ENCODE peak calls at places on chromosomes 2 and 18, in nine cellular contexts. One of them, this sample, is unnamed.
A peak's percentile ranks its signal among the peaks of the same experiment; 100 is the strongest.

GRCh38 chr2:64325852-64326577 is 127.9 kb upstream of the LGALSL start:
- DNase-seq in Calu3: no peak
- DNase-seq in endodermal cell: no peak
- DNase-seq in Panc1: no peak
- DNase-seq in RWPE1: no peak
- DNase-seq in WTC11: no peak
- DNase-seq in cardiac muscle cell: no peak
- DNase-seq in AG04450: no peak
- DNase-seq in fibroblast of lung: no peak
- DNase-seq in this sample: no peak

GRCh38 chr2:235793163-235793752 is 299.4 kb downstream of the AGAP1 start:
- DNase-seq in Calu3: peak; percentile 19
- DNase-seq in endodermal cell: peak; percentile 83
- DNase-seq in Panc1: no peak
- DNase-seq in RWPE1: peak; percentile 40
- DNase-seq in WTC11: peak; percentile 60
- DNase-seq in cardiac muscle cell: peak; percentile 86
- DNase-seq in AG04450: no peak
- DNase-seq in fibroblast of lung: no peak
- DNase-seq in this sample: no peak

GRCh38 chr2:39913648-39914456 is 134.8 kb upstream of the THUMPD2 start:
- DNase-seq in Calu3: peak; percentile 28
- DNase-seq in endodermal cell: peak; percentile 54
- DNase-seq in Panc1: peak; percentile 61
- DNase-seq in RWPE1: peak; percentile 48
- DNase-seq in WTC11: no peak
- DNase-seq in cardiac muscle cell: peak; percentile 79
- DNase-seq in AG04450: peak; percentile 63
- DNase-seq in fibroblast of lung: peak; percentile 89
- DNase-seq in this sample: no peak

GRCh38 chr18:58263055-58263732 is 219.2 kb downstream of the NEDD4L start:
- DNase-seq in Calu3: peak; percentile 36
- DNase-seq in endodermal cell: peak; percentile 50
- DNase-seq in Panc1: peak; percentile 17
- DNase-seq in RWPE1: peak; percentile 46
- DNase-seq in WTC11: no peak
- DNase-seq in cardiac muscle cell: no peak
- DNase-seq in AG04450: no peak
- DNase-seq in fibroblast of lung: peak; percentile 39
- DNase-seq in this sample: no peak

GRCh38 chr2:178874529-178875240 is 67.5 kb upstream of the TTN start:
- DNase-seq in Calu3: no peak
- DNase-seq in endodermal cell: no peak
- DNase-seq in Panc1: no peak
- DNase-seq in RWPE1: no peak
- DNase-seq in WTC11: no peak
- DNase-seq in cardiac muscle cell: no peak
- DNase-seq in AG04450: no peak
- DNase-seq in fibroblast of lung: no peak
- DNase-seq in this sample: no peak

GRCh38 chr2:192208848-192209247 is 14.1 kb upstream of the TMEFF2 start:
- DNase-seq in Calu3: no peak
- DNase-seq in endodermal cell: no peak
- DNase-seq in Panc1: no peak
- DNase-seq in RWPE1: no peak
- DNase-seq in WTC11: no peak
- DNase-seq in cardiac muscle cell: no peak
- DNase-seq in AG04450: no peak
- DNase-seq in fibroblast of lung: no peak
- DNase-seq in this sample: no peak

GRCh38 chr2:191501390-191502168 is 176.4 kb upstream of the NABP1 start:
- DNase-seq in Calu3: no peak
- DNase-seq in endodermal cell: no peak
- DNase-seq in Panc1: no peak
- DNase-seq in RWPE1: peak; percentile 50
- DNase-seq in WTC11: no peak
- DNase-seq in cardiac muscle cell: peak; percentile 53
- DNase-seq in AG04450: no peak
- DNase-seq in fibroblast of lung: peak; percentile 81
- DNase-seq in this sample: no peak

GRCh38 chr18:33440011-33440383 is 524 bp downstream of the CCDC178 start:
- DNase-seq in Calu3: no peak
- DNase-seq in endodermal cell: peak; percentile 88
- DNase-seq in Panc1: no peak
- DNase-seq in RWPE1: no peak
- DNase-seq in WTC11: peak; percentile 75
- DNase-seq in cardiac muscle cell: peak; percentile 76
- DNase-seq in AG04450: no peak
- DNase-seq in fibroblast of lung: peak; percentile 88
- DNase-seq in this sample: peak; percentile 72

GRCh38 chr2:85179541-85179940 is 46.3 kb downstream of the TCF7L1 start:
- DNase-seq in Calu3: no peak
- DNase-seq in endodermal cell: peak; percentile 85
- DNase-seq in Panc1: no peak
- DNase-seq in RWPE1: no peak
- DNase-seq in WTC11: no peak
- DNase-seq in cardiac muscle cell: no peak
- DNase-seq in AG04450: no peak
- DNase-seq in fibroblast of lung: no peak
- DNase-seq in this sample: no peak

GRCh38 chr2:225512873-225513580 is 113.5 kb downstream of the NYAP2 start:
- DNase-seq in Calu3: no peak
- DNase-seq in endodermal cell: no peak
- DNase-seq in Panc1: no peak
- DNase-seq in RWPE1: no peak
- DNase-seq in WTC11: no peak
- DNase-seq in cardiac muscle cell: no peak
- DNase-seq in AG04450: peak; percentile 18
- DNase-seq in fibroblast of lung: peak; percentile 59
- DNase-seq in this sample: no peak

GRCh38 chr2:125479143-125479636 is 1176.8 kb upstream of the GYPC start:
- DNase-seq in Calu3: no peak
- DNase-seq in endodermal cell: no peak
- DNase-seq in Panc1: no peak
- DNase-seq in RWPE1: no peak
- DNase-seq in WTC11: no peak
- DNase-seq in cardiac muscle cell: no peak
- DNase-seq in AG04450: no peak
- DNase-seq in fibroblast of lung: no peak
- DNase-seq in this sample: no peak

DNA sequence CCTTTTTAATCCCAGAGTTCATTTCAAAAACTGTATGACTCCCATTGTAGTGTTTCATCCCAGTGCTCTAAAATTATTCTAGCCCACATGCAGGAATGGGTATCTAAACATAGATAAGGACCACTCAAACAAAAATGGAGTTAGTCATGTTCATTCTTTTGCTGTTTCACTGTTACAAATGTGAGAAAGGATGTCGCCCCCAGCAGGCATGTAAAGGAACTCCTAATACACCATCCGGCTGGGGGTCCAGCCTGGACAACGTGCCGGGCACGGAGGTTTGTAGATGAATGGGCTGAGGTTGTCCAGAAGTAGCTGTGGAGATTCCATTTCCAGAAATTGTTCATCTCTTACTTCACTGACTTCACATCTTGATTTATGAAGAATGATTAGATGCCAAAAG is 101.9 kb upstream of the RAB12 start:
- DNase-seq in Calu3: peak; percentile 16
- DNase-seq in endodermal cell: no peak
- DNase-seq in Panc1: no peak
- DNase-seq in RWPE1: no peak
- DNase-seq in WTC11: peak; percentile 47
- DNase-seq in cardiac muscle cell: peak; percentile 36
- DNase-seq in AG04450: no peak
- DNase-seq in fibroblast of lung: no peak
- DNase-seq in this sample: peak; percentile 36
- TF ChIP-seq CTCF in Calu3: no peak
- TF ChIP-seq CTCF in endodermal cell: peak; percentile 77
- TF ChIP-seq CTCF in Panc1: no peak
- TF ChIP-seq CTCF in RWPE1: no peak
- TF ChIP-seq CTCF in WTC11: no peak
- TF ChIP-seq CTCF in cardiac muscle cell: peak; percentile 36
- TF ChIP-seq CTCF in AG04450: peak; percentile 27
- TF ChIP-seq CTCF in fibroblast of lung: peak; percentile 20
- TF ChIP-seq CTCF in this sample: peak; percentile 52

DNA sequence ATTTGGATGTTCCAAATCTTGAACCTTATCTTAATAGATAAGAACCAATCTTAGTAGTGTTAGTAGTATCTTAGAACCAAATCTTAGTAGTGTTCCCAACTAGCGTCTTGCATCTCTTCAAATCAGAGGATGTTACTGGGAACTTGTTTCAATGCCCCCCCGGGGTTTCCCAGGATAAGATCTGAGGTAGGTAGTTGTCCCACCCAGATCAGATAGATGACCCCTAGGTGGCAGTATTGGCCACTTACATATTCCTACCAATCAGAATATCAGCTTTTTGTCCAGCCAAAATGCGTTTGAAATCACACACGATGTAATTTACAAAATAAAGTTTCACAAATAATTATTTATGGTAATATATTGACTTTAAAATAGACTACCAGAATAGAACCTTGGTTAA is 314.8 kb downstream of the MBD2 start:
- DNase-seq in Calu3: peak; percentile 34
- DNase-seq in endodermal cell: no peak
- DNase-seq in Panc1: no peak
- DNase-seq in RWPE1: no peak
- DNase-seq in WTC11: peak; percentile 36
- DNase-seq in cardiac muscle cell: no peak
- DNase-seq in AG04450: no peak
- DNase-seq in fibroblast of lung: no peak
- DNase-seq in this sample: no peak
- TF ChIP-seq CTCF in Calu3: peak; percentile 58
- TF ChIP-seq CTCF in endodermal cell: no peak
- TF ChIP-seq CTCF in Panc1: peak; percentile 16
- TF ChIP-seq CTCF in RWPE1: no peak
- TF ChIP-seq CTCF in WTC11: peak; percentile 35
- TF ChIP-seq CTCF in cardiac muscle cell: no peak
- TF ChIP-seq CTCF in AG04450: no peak
- TF ChIP-seq CTCF in fibroblast of lung: no peak
- TF ChIP-seq CTCF in this sample: peak; percentile 71

DNA sequence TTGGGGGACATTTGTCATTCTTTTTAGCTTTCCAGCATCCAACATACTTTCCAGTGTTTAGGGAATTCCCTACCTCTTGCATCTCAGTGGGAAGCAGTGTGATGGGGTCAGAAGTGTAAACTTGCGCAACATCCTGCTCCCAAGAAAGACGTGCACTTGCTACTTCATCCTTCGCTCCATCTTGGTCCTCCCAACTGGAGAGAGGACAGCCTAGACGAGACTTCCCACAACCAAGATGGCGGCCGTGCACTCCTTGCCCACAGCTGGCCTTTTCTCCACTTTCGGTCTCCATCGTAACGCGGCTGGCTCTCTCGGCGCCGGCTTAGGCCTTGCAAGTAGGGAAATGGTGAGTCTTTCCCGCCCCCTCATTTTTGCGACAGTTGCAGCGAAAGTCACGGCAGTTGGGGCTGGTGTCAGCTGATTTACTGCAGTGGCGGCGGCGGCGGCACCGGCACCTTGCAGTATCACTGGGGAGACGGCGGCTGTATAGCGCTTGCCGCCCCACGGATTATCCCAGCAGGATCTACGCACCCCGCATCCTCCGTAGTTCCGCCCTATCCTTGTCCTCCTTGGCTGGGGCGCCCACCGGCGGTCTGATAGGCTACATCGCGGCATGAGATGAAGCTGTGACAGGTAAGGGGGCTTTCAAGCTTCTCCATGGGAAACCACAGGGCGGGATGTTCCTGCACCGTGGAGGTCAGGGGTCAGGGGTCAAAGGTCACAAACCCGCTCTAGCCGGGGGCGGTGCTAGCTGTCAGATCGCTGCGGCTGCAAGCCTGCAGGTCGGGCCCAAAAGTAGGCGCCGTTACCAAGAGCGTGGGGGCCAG is at the start of gene WDR7:
- DNase-seq in Calu3: peak; percentile 94
- DNase-seq in endodermal cell: peak; percentile 99
- DNase-seq in Panc1: peak; percentile 82
- DNase-seq in RWPE1: peak; percentile 58
- DNase-seq in WTC11: peak; percentile 94
- DNase-seq in cardiac muscle cell: peak; percentile 97
- DNase-seq in AG04450: peak; percentile 96
- DNase-seq in fibroblast of lung: peak; percentile 99
- DNase-seq in this sample: peak; percentile 94
- TF ChIP-seq CTCF in Calu3: no peak
- TF ChIP-seq CTCF in endodermal cell: no peak
- TF ChIP-seq CTCF in Panc1: no peak
- TF ChIP-seq CTCF in RWPE1: no peak
- TF ChIP-seq CTCF in WTC11: no peak
- TF ChIP-seq CTCF in cardiac muscle cell: no peak
- TF ChIP-seq CTCF in AG04450: no peak
- TF ChIP-seq CTCF in fibroblast of lung: no peak
- TF ChIP-seq CTCF in this sample: no peak

GRCh38 chr2:152500777-152501176 is 165.8 kb downstream of the FMNL2 start:
- DNase-seq in Calu3: no peak
- DNase-seq in endodermal cell: no peak
- DNase-seq in Panc1: no peak
- DNase-seq in RWPE1: no peak
- DNase-seq in WTC11: no peak
- DNase-seq in cardiac muscle cell: no peak
- DNase-seq in AG04450: no peak
- DNase-seq in fibroblast of lung: no peak
- DNase-seq in this sample: no peak

GRCh38 chr2:152499411-152499810 is 164.4 kb downstream of the FMNL2 start:
- DNase-seq in Calu3: no peak
- DNase-seq in endodermal cell: no peak
- DNase-seq in Panc1: no peak
- DNase-seq in RWPE1: no peak
- DNase-seq in WTC11: no peak
- DNase-seq in cardiac muscle cell: no peak
- DNase-seq in AG04450: no peak
- DNase-seq in fibroblast of lung: no peak
- DNase-seq in this sample: no peak

GRCh38 chr2:152497481-152498052 is 162.6 kb downstream of the FMNL2 start:
- DNase-seq in Calu3: peak; percentile 70
- DNase-seq in endodermal cell: no peak
- DNase-seq in Panc1: no peak
- DNase-seq in RWPE1: no peak
- DNase-seq in WTC11: no peak
- DNase-seq in cardiac muscle cell: peak; percentile 25
- DNase-seq in AG04450: no peak
- DNase-seq in fibroblast of lung: peak; percentile 37
- DNase-seq in this sample: no peak

GRCh38 chr2:152499921-152500320 is 164.9 kb downstream of the FMNL2 start:
- DNase-seq in Calu3: no peak
- DNase-seq in endodermal cell: no peak
- DNase-seq in Panc1: no peak
- DNase-seq in RWPE1: no peak
- DNase-seq in WTC11: no peak
- DNase-seq in cardiac muscle cell: no peak
- DNase-seq in AG04450: no peak
- DNase-seq in fibroblast of lung: peak; percentile 80
- DNase-seq in this sample: no peak

DNA sequence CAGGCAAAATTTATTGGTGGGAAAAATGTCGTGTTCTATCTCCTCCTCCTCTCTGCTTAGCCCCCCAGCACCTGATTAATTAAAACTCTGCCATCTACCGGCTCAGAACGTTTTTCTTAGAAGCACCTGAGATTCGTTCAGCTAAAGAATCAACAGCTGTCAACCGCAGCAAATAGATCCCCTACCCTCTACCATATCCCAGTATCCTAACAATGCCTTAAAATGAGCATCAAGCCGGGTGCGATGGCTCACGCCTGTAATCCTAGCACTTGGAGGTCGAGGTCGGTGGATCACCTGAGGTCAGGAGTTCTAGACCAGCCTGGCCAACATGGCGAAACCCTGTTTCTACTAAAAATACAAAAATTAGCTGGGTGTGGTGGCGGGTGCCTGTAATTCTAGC is 165.4 kb downstream of the FMNL2 start:
- DNase-seq in Calu3: no peak
- DNase-seq in endodermal cell: no peak
- DNase-seq in Panc1: no peak
- DNase-seq in RWPE1: no peak
- DNase-seq in WTC11: no peak
- DNase-seq in cardiac muscle cell: no peak
- DNase-seq in AG04450: no peak
- DNase-seq in fibroblast of lung: no peak
- DNase-seq in this sample: no peak
- TF ChIP-seq CTCF in Calu3: no peak
- TF ChIP-seq CTCF in endodermal cell: peak; percentile 31
- TF ChIP-seq CTCF in Panc1: peak; percentile 16
- TF ChIP-seq CTCF in RWPE1: no peak
- TF ChIP-seq CTCF in WTC11: no peak
- TF ChIP-seq CTCF in cardiac muscle cell: no peak
- TF ChIP-seq CTCF in AG04450: no peak
- TF ChIP-seq CTCF in fibroblast of lung: no peak
- TF ChIP-seq CTCF in this sample: no peak

This sample was measured in glutamatergic neuron.